ENCODE peak calls at places on chromosomes 7 and 10, in four cellular contexts. O is Caco-2, Z is lower leg skin, Y is fibroblast of lung. C is an unnamed sample.

GRCh38 chr7:42227931-42228591 is 8.9 kb downstream of the GLI3 start:
- DNase-seq in O (no peak), Z (no peak), Y (peak), C (no peak)

GRCh38 chr7:143948733-143949132 is 5.9 kb upstream of the OR2F1 start:
- DNase-seq in Z (no peak), O (no peak), Y (no peak), C (no peak)

GRCh38 chr10:132054564-132054963 is 11.2 kb upstream of the JAKMIP3 start:
- DNase-seq in Z (no peak), O (no peak), Y (no peak), C (no peak)

GRCh38 chr10:22340362-22341189 is 4.7 kb upstream of the SPAG6 start:
- DNase-seq in Y (no peak), O (peak), Z (peak), C (no peak)

GRCh38 chr7:96720843-96721242 is 11.2 kb upstream of the SEM1 start:
- DNase-seq in Y (peak), O (no peak), Z (no peak), C (no peak)

GRCh38 chr7:20030915-20031362 is 186.2 kb downstream of the MACC1 start:
- DNase-seq in Z (no peak), O (no peak), Y (peak), C (peak)

GRCh38 chr7:132328760-132329159 is 247.5 kb downstream of the PLXNA4 start:
- DNase-seq in O (no peak), Y (no peak), Z (no peak), C (no peak)

GRCh38 chr7:36686499-36686898 is 37.8 kb downstream of the AOAH start:
- DNase-seq in O (no peak), Y (no peak), Z (no peak), C (no peak)

GRCh38 chr10:3754727-3755439 is 30.1 kb downstream of the KLF6 start:
- DNase-seq in O (peak), Z (peak), Y (peak), C (peak)

GRCh38 chr10:90969947-90970673 is 49.2 kb upstream of the ANKRD1 start:
- DNase-seq in O (no peak), Z (no peak), Y (peak), C (no peak)

GRCh38 chr7:51636503-51636902 is 319.9 kb upstream of the COBL start:
- DNase-seq in Z (no peak), O (no peak), Y (no peak), C (no peak)

GRCh38 chr7:767941-768729 is 41.1 kb upstream of the PRKAR1B start:
- DNase-seq in Y (peak), O (no peak), Z (no peak), C (peak)

GRCh38 chr10:132485391-132485790 is 52.2 kb upstream of the INPP5A start:
- DNase-seq in O (no peak), Z (no peak), Y (no peak), C (no peak)

GRCh38 chr10:112330154-112330553 is 43.8 kb upstream of the ACSL5 start:
- DNase-seq in O (no peak), Z (no peak), Y (no peak), C (no peak)

GRCh38 chr10:131748831-131749766 is 151.7 kb upstream of the PPP2R2D start:
- DNase-seq in Z (no peak), Y (no peak), O (peak), C (no peak)

GRCh38 chr7:150992833-150993302 is 2.1 kb downstream of the NOS3 start:
- DNase-seq in O (no peak), Y (no peak), Z (no peak), C (no peak)

GRCh38 chr10:87723500-87723899 is 63.8 kb downstream of the PAPSS2 start:
- DNase-seq in Y (no peak), Z (no peak), O (no peak), C (no peak)

GRCh38 chr10:87721781-87722180 is 62.1 kb downstream of the PAPSS2 start:
- DNase-seq in Z (no peak), O (no peak), Y (peak), C (no peak)

GRCh38 chr10:87722716-87723115 is 63.0 kb downstream of the PAPSS2 start:
- DNase-seq in O (no peak), Z (no peak), Y (no peak), C (no peak)

GRCh38 chr10:87720665-87721064 is 61.0 kb downstream of the PAPSS2 start:
- DNase-seq in Y (no peak), O (no peak), Z (no peak), C (no peak)

GRCh38 chr10:87724789-87725188 is 65.1 kb downstream of the PAPSS2 start:
- DNase-seq in Y (no peak), O (no peak), Z (no peak), C (no peak)
- H3K4me3 ChIP-seq in Y (no peak), O (no peak), Z (no peak), C (no peak)

DNA sequence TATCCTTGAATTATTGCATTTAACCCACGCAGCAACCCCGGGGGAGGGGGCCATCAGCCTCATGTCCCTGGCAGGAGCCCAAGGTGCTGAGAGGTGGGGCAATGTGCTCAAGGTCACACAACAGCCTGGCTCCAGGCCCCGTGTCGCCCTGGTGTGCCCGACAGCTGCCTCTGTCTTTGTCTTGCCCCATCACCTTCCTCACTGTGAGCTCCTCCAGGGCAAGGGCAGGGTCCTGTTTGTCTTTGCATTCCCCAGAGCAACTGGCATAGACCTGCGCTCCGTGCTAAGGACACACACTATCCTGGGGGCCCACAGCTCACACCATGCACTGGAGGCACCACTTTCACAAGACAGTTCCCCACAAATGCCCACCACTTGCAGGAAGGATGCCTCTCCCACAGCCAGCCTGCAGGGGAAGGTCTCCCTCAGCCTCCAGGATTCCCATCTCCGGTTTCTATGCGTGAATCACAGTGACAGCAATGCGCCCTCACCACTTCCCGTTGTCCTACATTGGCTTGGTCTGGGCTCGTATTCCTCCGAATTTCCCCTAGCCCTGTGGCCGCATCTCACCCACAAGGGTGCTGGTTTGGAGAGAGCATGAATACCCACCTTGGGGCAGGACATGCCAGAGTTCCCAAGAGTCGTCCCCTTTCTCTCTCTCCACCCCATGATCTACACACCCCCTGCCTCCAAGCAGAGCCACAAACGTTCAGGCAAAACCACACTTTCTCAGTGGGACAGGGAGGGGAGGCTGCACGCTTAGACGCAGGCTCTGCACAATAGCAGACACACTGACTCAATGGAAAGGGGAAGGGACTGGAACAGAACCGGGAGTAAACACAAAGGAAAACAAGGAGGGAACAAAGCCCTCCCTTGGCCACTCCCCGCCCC is 10.3 kb downstream of the ITPRIP start:
- DNase-seq in Z (peak), Y (peak), O (no peak), C (no peak)
- H3K4me3 ChIP-seq in Z (no peak), Y (peak), O (no peak), C (no peak)

GRCh38 chr10:15255961-15256360 is 87.5 kb upstream of the NMT2 start:
- DNase-seq in Z (peak), Y (no peak), O (no peak), C (no peak)
- H3K4me3 ChIP-seq in Z (no peak), Y (no peak), O (no peak), C (no peak)

DNA sequence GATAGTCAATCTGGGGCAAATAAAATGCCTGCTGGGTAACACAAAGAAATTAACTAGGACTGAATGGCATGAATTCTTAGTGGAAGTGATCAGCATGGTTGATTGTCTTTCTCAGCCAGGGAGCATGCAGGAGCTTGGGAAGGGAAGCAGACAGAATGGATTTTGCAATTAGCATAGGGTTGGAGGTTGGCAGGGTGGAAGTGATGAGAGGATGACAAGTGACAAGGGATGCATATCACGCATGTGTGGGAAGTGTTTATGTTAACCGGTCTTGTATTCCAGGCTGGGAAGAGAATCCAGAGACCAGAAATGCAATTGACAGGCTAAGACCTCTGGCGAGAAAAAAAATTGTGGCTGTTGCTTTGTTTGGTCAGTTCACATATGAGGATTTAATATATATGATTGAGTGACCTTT is 8.2 kb downstream of the MDFIC start:
- DNase-seq in Z (no peak), Y (peak), O (no peak), C (no peak)
- H3K4me3 ChIP-seq in Z (no peak), Y (no peak), O (no peak), C (no peak)

GRCh38 chr10:5775705-5776104 is 37.5 kb downstream of the GDI2 start:
- DNase-seq in Y (no peak), O (no peak), Z (no peak), C (no peak)
- H3K4me3 ChIP-seq in Y (peak), O (no peak), Z (no peak), C (no peak)

DNA sequence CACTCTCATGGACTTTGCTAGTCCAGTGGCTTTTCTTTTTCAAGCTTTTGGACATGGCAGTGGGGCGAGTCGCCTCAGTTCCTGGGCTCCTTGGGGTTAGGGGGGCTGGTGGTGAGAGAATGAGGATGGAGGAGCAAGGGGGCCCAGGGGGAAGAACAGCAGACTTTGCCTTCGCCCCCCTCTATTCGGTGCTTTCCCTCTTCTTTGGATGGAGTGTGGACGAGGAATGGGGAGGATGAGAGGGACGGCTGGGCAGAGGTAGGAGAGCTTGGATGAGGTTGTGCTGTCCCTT is 255 bp downstream of the MAGI2 start:
- DNase-seq in Z (no peak), Y (no peak), O (no peak), C (no peak)
- H3K4me3 ChIP-seq in Z (peak), Y (peak), O (no peak), C (peak)

GRCh38 chr10:103555712-103556111 is 62.2 kb downstream of the NEURL1 start:
- DNase-seq in Y (no peak), O (no peak), Z (no peak), C (no peak)

GRCh38 chr10:103553743-103554487 is 60.4 kb downstream of the NEURL1 start:
- DNase-seq in Y (no peak), Z (no peak), O (no peak), C (no peak)

GRCh38 chr10:103556383-103557007 is 63.0 kb downstream of the NEURL1 start:
- DNase-seq in Y (no peak), O (no peak), Z (no peak), C (no peak)

GRCh38 chr10:103554488-103555320 is 61.2 kb downstream of the NEURL1 start:
- DNase-seq in Y (peak), O (peak), Z (no peak), C (no peak)

DNA sequence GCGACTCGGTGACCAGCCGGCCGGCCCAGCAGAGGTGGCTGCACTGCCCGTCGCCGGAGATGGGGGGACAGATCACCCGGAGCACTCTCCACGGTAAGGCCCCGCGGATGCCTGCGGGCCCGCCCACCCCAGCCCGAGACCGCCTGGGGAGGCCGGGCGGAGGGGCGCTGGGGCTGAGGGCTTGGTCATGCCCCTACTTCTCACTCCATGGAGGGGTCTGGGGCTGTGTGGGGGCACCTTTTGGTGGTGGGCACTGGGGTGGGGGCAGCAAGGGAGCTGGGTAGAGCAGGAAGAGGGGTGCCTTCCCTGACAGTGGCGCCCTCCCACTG is 61.8 kb downstream of the NEURL1 start:
- DNase-seq in Y (no peak), O (no peak), Z (no peak), C (no peak)
- H3K4me3 ChIP-seq in Y (peak), O (peak), Z (no peak), C (peak)

DNA sequence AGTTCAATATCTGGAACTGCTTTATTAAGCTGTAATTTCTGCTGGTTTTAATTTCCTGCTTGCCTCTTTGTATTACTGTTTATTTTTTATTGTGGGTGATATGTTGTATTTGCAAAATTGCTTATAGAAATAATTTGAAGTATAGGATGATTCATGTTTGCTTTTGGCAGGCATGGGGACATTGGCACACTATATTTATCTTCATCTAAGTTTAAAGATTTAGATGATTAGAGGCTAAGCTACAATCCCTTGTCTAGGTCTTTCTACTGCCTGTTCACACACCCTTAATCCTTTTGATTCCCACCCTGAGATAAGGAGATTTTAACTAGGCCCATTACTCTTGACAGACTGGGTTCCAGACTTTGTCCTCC is 182.8 kb upstream of the KAT6B start:
- DNase-seq in Z (no peak), O (no peak), Y (peak), C (no peak)
- H3K4me3 ChIP-seq in Z (no peak), O (no peak), Y (no peak), C (no peak)

GRCh38 chr10:5627486-5628044 is 38.8 kb downstream of the ASB13 start:
- DNase-seq in O (no peak), Y (no peak), Z (no peak), C (no peak)
- H3K4me3 ChIP-seq in O (no peak), Y (no peak), Z (no peak), C (no peak)

DNA sequence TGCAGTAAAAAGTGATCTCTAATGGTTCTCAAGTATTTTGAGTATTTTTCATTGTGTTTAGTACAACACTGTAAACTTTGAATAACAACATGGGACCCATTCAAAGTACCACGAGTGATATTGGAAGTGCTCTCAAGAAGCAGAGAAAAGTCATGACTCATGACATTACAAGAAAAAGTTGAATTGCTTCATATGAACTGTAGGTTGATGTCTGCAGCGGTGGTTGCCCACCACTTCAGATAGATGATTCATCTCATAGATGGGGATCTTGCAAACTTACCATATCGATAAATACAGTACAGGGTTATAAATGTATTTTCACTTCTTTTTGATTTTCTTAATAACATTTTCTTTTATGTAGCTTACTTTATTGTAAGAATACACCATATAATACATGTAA is 34.0 kb downstream of the ENTPD1 start:
- DNase-seq in Y (no peak), O (no peak), Z (no peak), C (no peak)
- H3K4me3 ChIP-seq in Y (no peak), O (no peak), Z (no peak), C (no peak)

C was measured in epithelial cell of proximal tubule.